ENCODE peak calls at places on chromosomes 6 and 20, in seven cellular contexts. L is activated CD4-positive, alpha-beta T cell treated with anti-CD3 and anti-CD28 coated beads, Interleukin-2, amount 10 ng/mL, durations not matched to agents 7 days and 5 days; I is WTC11; H is activated T-cell treated with anti-CD3 and anti-CD28 coated beads for 48 hours; V is A549; C is stimulated activated CD8-positive, alpha-beta memory T cell treated with anti-CD3 and anti-CD28 coated beads, Interleukin-15, amount 100 ng/mL, for 24 hours; T is A172. G is an unnamed sample.

GRCh38 chr6:85775883-85776282 is 133.2 kb upstream of the SYNCRIP start:
- DNase-seq in L (no peak), I (no peak), H (no peak), V (no peak), C (no peak), T (no peak), G (no peak)

GRCh38 chr6:87407531-87407895 is 259 bp upstream of the CFAP206 start:
- DNase-seq in L (no peak), I (no peak), H (no peak), V (no peak), C (no peak), T (peak; percentile 14), G (peak; percentile 7)

GRCh38 chr6:113299526-113299925 is 557.6 kb upstream of the MARCKS start:
- DNase-seq in L (no peak), I (no peak), H (no peak), V (no peak), C (no peak), T (no peak), G (no peak)

GRCh38 chr20:57614490-57615471 is 5.4 kb downstream of the ZBP1 start:
- DNase-seq in L (no peak), I (no peak), H (no peak), V (no peak), C (no peak), T (no peak), G (no peak)

GRCh38 chr20:11544029-11544678 is 373.5 kb upstream of the BTBD3 start:
- DNase-seq in L (peak; percentile 31), I (no peak), H (no peak), V (peak; percentile 84), C (no peak), T (peak; percentile 72), G (peak; percentile 86)

GRCh38 chr6:88860310-88860709 is 103.1 kb downstream of the RNGTT start:
- DNase-seq in L (no peak), I (no peak), H (no peak), V (no peak), C (no peak), T (no peak), G (no peak)

GRCh38 chr6:10381133-10381829 is 33.6 kb downstream of the TFAP2A start:
- DNase-seq in L (no peak), I (peak; percentile 61), H (no peak), V (peak; percentile 27), C (no peak), T (no peak), G (no peak)

GRCh38 chr6:158039178-158039557 is 57.5 kb downstream of the SYNJ2 start:
- DNase-seq in L (no peak), I (no peak), H (no peak), V (peak; percentile 61), C (no peak), T (peak; percentile 71), G (no peak)

GRCh38 chr20:52859156-52859887 is 112.8 kb upstream of the TSHZ2 start:
- DNase-seq in L (no peak), I (peak; percentile 17), H (no peak), V (no peak), C (no peak), T (peak; percentile 69), G (no peak)

GRCh38 chr20:42277203-42277602 is 659.0 kb upstream of the CHD6 start:
- DNase-seq in L (no peak), I (no peak), H (no peak), V (no peak), C (no peak), T (no peak), G (no peak)

GRCh38 chr6:85579581-85579980 is 14.1 kb downstream of the SNX14 start:
- DNase-seq in L (no peak), I (no peak), H (no peak), V (no peak), C (no peak), T (no peak), G (no peak)

GRCh38 chr20:32984196-32984595 is 20.0 kb downstream of the SUN5 start:
- DNase-seq in L (no peak), I (no peak), H (no peak), V (no peak), C (no peak), T (no peak), G (no peak)